ENCODE peak calls at places on chromosome 4, in seven cellular contexts. E is A549, R is cardiac muscle cell, Y is NB4, B is H54, L is erythroblast, C is mucosa of gallbladder. I is an unnamed sample.

GRCh38 chr4:2043396-2044118 is 15.6 kb upstream of the NAT8L start:
- DNase-seq in E (no peak), R (no peak), Y (no peak), B (no peak), L (no peak), C (no peak), I (no peak)

GRCh38 chr4:152731997-152732396 is 47.5 kb downstream of the TIGD4 start:
- DNase-seq in E (no peak), R (no peak), Y (no peak), B (no peak), L (no peak), C (no peak), I (no peak)

GRCh38 chr4:48346594-48346993 is 5.3 kb downstream of the SLAIN2 start:
- DNase-seq in E (no peak), R (no peak), Y (no peak), B (no peak), L (no peak), C (no peak), I (no peak)

GRCh38 chr4:11599044-11599443 is 170.3 kb upstream of the HS3ST1 start:
- DNase-seq in E (no peak), R (no peak), Y (no peak), B (no peak), L (no peak), C (no peak), I (no peak)

GRCh38 chr4:8906991-8907595 is 35.5 kb upstream of the HMX1 start:
- DNase-seq in E (no peak), R (no peak), Y (no peak), B (no peak), L (no peak), C (no peak), I (no peak)

GRCh38 chr4:22801391-22801790 is 108.7 kb downstream of the GBA3 start:
- DNase-seq in E (no peak), R (no peak), Y (no peak), B (no peak), L (no peak), C (no peak), I (no peak)

GRCh38 chr4:41655177-41655576 is 93.3 kb downstream of the PHOX2B start:
- DNase-seq in E (no peak), R (no peak), Y (no peak), B (no peak), L (no peak), C (no peak), I (no peak)

GRCh38 chr4:66569228-66569627 is 898.9 kb upstream of the EPHA5 start:
- DNase-seq in E (no peak), R (no peak), Y (no peak), B (no peak), L (no peak), C (no peak), I (no peak)

GRCh38 chr4:178293601-178294000 is 851.4 kb upstream of the AGA start:
- DNase-seq in E (no peak), R (no peak), Y (no peak), B (no peak), L (no peak), C (no peak), I (no peak)

GRCh38 chr4:183250831-183251230 is 69.2 kb downstream of the CLDN22 start:
- DNase-seq in E (no peak), R (no peak), Y (no peak), B (no peak), L (no peak), C (no peak), I (no peak)

GRCh38 chr4:53489279-53489889 is 101.9 kb downstream of the LNX1 start:
- DNase-seq in E (peak; percentile 32), R (peak; percentile 46), Y (peak; percentile 30), B (no peak), L (no peak), C (no peak), I (no peak)

GRCh38 chr4:121138014-121138413 is 26.1 kb downstream of the TNIP3 start:
- DNase-seq in E (no peak), R (no peak), Y (no peak), B (no peak), L (no peak), C (no peak), I (no peak)

GRCh38 chr4:14364953-14365533 is 637.2 kb upstream of the CPEB2 start:
- DNase-seq in E (no peak), R (no peak), Y (no peak), B (no peak), L (no peak), C (no peak), I (no peak)

GRCh38 chr4:57077550-57078311 is 32.5 kb downstream of the IGFBP7 start:
- DNase-seq in E (peak; percentile 86), R (peak; percentile 83), Y (no peak), B (no peak), L (no peak), C (no peak), I (no peak)

GRCh38 chr4:88911246-88912212 is 145.5 kb downstream of the FAM13A start:
- DNase-seq in E (no peak), R (no peak), Y (no peak), B (no peak), L (no peak), C (no peak), I (no peak)

GRCh38 chr4:86358176-86358701 is 1.6 kb downstream of the MAPK10 start:
- DNase-seq in E (no peak), R (peak; percentile 50), Y (no peak), B (no peak), L (no peak), C (no peak), I (no peak)

GRCh38 chr4:114264452-114264851 is 285.0 kb upstream of the ARSJ start:
- DNase-seq in E (no peak), R (no peak), Y (no peak), B (no peak), L (no peak), C (no peak), I (no peak)

GRCh38 chr4:17168571-17168970 is 270.1 kb upstream of the LDB2 start:
- DNase-seq in E (no peak), R (peak; percentile 89), Y (peak; percentile 90), B (no peak), L (no peak), C (no peak), I (no peak)

GRCh38 chr4:89838005-89838404 is 1.0 kb upstream of the SNCA start:
- DNase-seq in E (no peak), R (peak; percentile 35), Y (no peak), B (no peak), L (peak; percentile 37), C (no peak), I (no peak)

GRCh38 chr4:110865611-110866254 is 242.9 kb upstream of the PITX2 start:
- DNase-seq in E (no peak), R (peak; percentile 80), Y (no peak), B (no peak), L (no peak), C (no peak), I (no peak)

GRCh38 chr4:4457803-4458550 is 71.1 kb downstream of the NSG1 start:
- DNase-seq in E (no peak), R (peak; percentile 21), Y (no peak), B (peak; percentile 10), L (no peak), C (no peak), I (no peak)

GRCh38 chr4:87120411-87121162 is 99.8 kb downstream of the KLHL8 start:
- DNase-seq in E (no peak), R (no peak), Y (no peak), B (no peak), L (no peak), C (peak; percentile 61), I (no peak)

GRCh38 chr4:140222175-140222574 is 68.2 kb upstream of the MAML3 start:
- DNase-seq in E (no peak), R (peak; percentile 21), Y (no peak), B (no peak), L (no peak), C (no peak), I (no peak)